ENCODE peak calls at places on chromosomes 3 and 15, in five cellular contexts. One of them, this sample, is unnamed.
A peak's percentile ranks its signal among the peaks of the same experiment; 100 is the strongest.

GRCh38 chr15:30044377-30044776 is 38.4 kb upstream of the GOLGA8J start:
- DNase-seq in GM06990: no peak
- DNase-seq in GM23338: no peak
- DNase-seq in Panc1: no peak
- DNase-seq in sigmoid colon: no peak
- DNase-seq in this sample: no peak

GRCh38 chr3:62032738-62033137 is 340.6 kb downstream of the FEZF2 start:
- DNase-seq in GM06990: no peak
- DNase-seq in GM23338: no peak
- DNase-seq in Panc1: no peak
- DNase-seq in sigmoid colon: no peak
- DNase-seq in this sample: no peak

GRCh38 chr15:62940755-62941361 is 101.7 kb upstream of the TPM1 start:
- DNase-seq in GM06990: no peak
- DNase-seq in GM23338: no peak
- DNase-seq in Panc1: no peak
- DNase-seq in sigmoid colon: peak; percentile 92
- DNase-seq in this sample: peak; percentile 89

GRCh38 chr3:116524455-116524854 is 79.2 kb upstream of the LSAMP start:
- DNase-seq in GM06990: no peak
- DNase-seq in GM23338: no peak
- DNase-seq in Panc1: no peak
- DNase-seq in sigmoid colon: no peak
- DNase-seq in this sample: no peak

GRCh38 chr3:72274511-72275295 is 489.8 kb upstream of the PROK2 start:
- DNase-seq in GM06990: no peak
- DNase-seq in GM23338: no peak
- DNase-seq in Panc1: no peak
- DNase-seq in sigmoid colon: peak; percentile 82
- DNase-seq in this sample: peak; percentile 51

GRCh38 chr3:61666615-61667320 is 105.4 kb downstream of the PTPRG start:
- DNase-seq in GM06990: no peak
- DNase-seq in GM23338: no peak
- DNase-seq in Panc1: no peak
- DNase-seq in sigmoid colon: no peak
- DNase-seq in this sample: no peak

GRCh38 chr3:3200632-3201212 is 21.2 kb upstream of the CRBN start:
- DNase-seq in GM06990: peak; percentile 14
- DNase-seq in GM23338: peak; percentile 85
- DNase-seq in Panc1: peak; percentile 33
- DNase-seq in sigmoid colon: no peak
- DNase-seq in this sample: no peak

GRCh38 chr3:127457746-127458145 is 132.8 kb downstream of the TPRA1 start:
- DNase-seq in GM06990: no peak
- DNase-seq in GM23338: no peak
- DNase-seq in Panc1: no peak
- DNase-seq in sigmoid colon: peak; percentile 33
- DNase-seq in this sample: no peak

GRCh38 chr3:194369522-194370279 is at the start of gene LRRC15:
- DNase-seq in GM06990: no peak
- DNase-seq in GM23338: peak; percentile 56
- DNase-seq in Panc1: no peak
- DNase-seq in sigmoid colon: no peak
- DNase-seq in this sample: no peak

GRCh38 chr3:141096164-141096563 is 45.0 kb downstream of the SPSB4 start:
- DNase-seq in GM06990: no peak
- DNase-seq in GM23338: no peak
- DNase-seq in Panc1: no peak
- DNase-seq in sigmoid colon: peak; percentile 13
- DNase-seq in this sample: no peak

GRCh38 chr3:117743962-117744361 is 1034.4 kb downstream of the TUSC7 start:
- DNase-seq in GM06990: no peak
- DNase-seq in GM23338: no peak
- DNase-seq in Panc1: no peak
- DNase-seq in sigmoid colon: no peak
- DNase-seq in this sample: no peak

GRCh38 chr15:70741107-70741511 is 22.2 kb downstream of the UACA start:
- DNase-seq in GM06990: no peak
- DNase-seq in GM23338: no peak
- DNase-seq in Panc1: no peak
- DNase-seq in sigmoid colon: peak; percentile 91
- DNase-seq in this sample: peak; percentile 63

GRCh38 chr15:69934607-69935006 is 163.1 kb downstream of the TLE3 start:
- DNase-seq in GM06990: no peak
- DNase-seq in GM23338: no peak
- DNase-seq in Panc1: no peak
- DNase-seq in sigmoid colon: no peak
- DNase-seq in this sample: no peak

GRCh38 chr15:87986786-87987185 is 269.8 kb downstream of the NTRK3 start:
- DNase-seq in GM06990: no peak
- DNase-seq in GM23338: no peak
- DNase-seq in Panc1: no peak
- DNase-seq in sigmoid colon: no peak
- DNase-seq in this sample: no peak

GRCh38 chr15:88115529-88116152 is 140.9 kb downstream of the NTRK3 start:
- DNase-seq in GM06990: no peak
- DNase-seq in GM23338: no peak
- DNase-seq in Panc1: no peak
- DNase-seq in sigmoid colon: no peak
- DNase-seq in this sample: no peak

GRCh38 chr15:45157056-45157455 is 27.3 kb downstream of the DUOX1 start:
- DNase-seq in GM06990: no peak
- DNase-seq in GM23338: no peak
- DNase-seq in Panc1: no peak
- DNase-seq in sigmoid colon: no peak
- DNase-seq in this sample: peak; percentile 41

GRCh38 chr15:65583701-65584100 is 27.2 kb downstream of the INTS14 start:
- DNase-seq in GM06990: peak; percentile 12
- DNase-seq in GM23338: peak; percentile 9
- DNase-seq in Panc1: no peak
- DNase-seq in sigmoid colon: no peak
- DNase-seq in this sample: no peak

GRCh38 chr3:45029661-45030060 is 3.6 kb downstream of the CLEC3B start:
- DNase-seq in GM06990: no peak
- DNase-seq in GM23338: no peak
- DNase-seq in Panc1: no peak
- DNase-seq in sigmoid colon: no peak
- DNase-seq in this sample: no peak

GRCh38 chr3:12139111-12139511 is 19.6 kb downstream of the TIMP4 start:
- DNase-seq in GM06990: no peak
- DNase-seq in GM23338: peak; percentile 64
- DNase-seq in Panc1: peak; percentile 56
- DNase-seq in sigmoid colon: no peak
- DNase-seq in this sample: no peak

GRCh38 chr3:48966367-48966766 is 23.7 kb upstream of the P4HTM start:
- DNase-seq in GM06990: no peak
- DNase-seq in GM23338: no peak
- DNase-seq in Panc1: no peak
- DNase-seq in sigmoid colon: no peak
- DNase-seq in this sample: no peak

GRCh38 chr3:81363816-81364215 is 397.6 kb downstream of the GBE1 start:
- DNase-seq in GM06990: no peak
- DNase-seq in GM23338: no peak
- DNase-seq in Panc1: no peak
- DNase-seq in sigmoid colon: no peak
- DNase-seq in this sample: no peak

GRCh38 chr15:31062310-31062964 is 39.1 kb downstream of the TRPM1 start:
- DNase-seq in GM06990: no peak
- DNase-seq in GM23338: no peak
- DNase-seq in Panc1: no peak
- DNase-seq in sigmoid colon: no peak
- DNase-seq in this sample: no peak

GRCh38 chr15:61575597-61575996 is 346.5 kb upstream of the RORA start:
- DNase-seq in GM06990: no peak
- DNase-seq in GM23338: no peak
- DNase-seq in Panc1: no peak
- DNase-seq in sigmoid colon: no peak
- DNase-seq in this sample: no peak

GRCh38 chr3:58607816-58608215 is 30.6 kb upstream of the FAM107A start:
- DNase-seq in GM06990: no peak
- DNase-seq in GM23338: no peak
- DNase-seq in Panc1: no peak
- DNase-seq in sigmoid colon: no peak
- DNase-seq in this sample: no peak
- TF ChIP-seq CTCF in GM06990: no peak
- TF ChIP-seq CTCF in GM23338: no peak
- TF ChIP-seq CTCF in Panc1: no peak
- TF ChIP-seq CTCF in sigmoid colon: no peak
- TF ChIP-seq CTCF in this sample: no peak

GRCh38 chr3:150544040-150544439 is 2.3 kb downstream of the SERP1 start:
- DNase-seq in GM06990: no peak
- DNase-seq in GM23338: no peak
- DNase-seq in Panc1: no peak
- DNase-seq in sigmoid colon: no peak
- DNase-seq in this sample: peak; percentile 26
- H3K4me3 ChIP-seq in GM06990: peak overlapping the region; percentile 38
- H3K4me3 ChIP-seq in GM23338: no peak overlapping the region
- H3K4me3 ChIP-seq in Panc1: no peak overlapping the region
- H3K4me3 ChIP-seq in sigmoid colon: no peak overlapping the region
- H3K4me3 ChIP-seq in this sample: peak overlapping the region; percentile 87

DNA sequence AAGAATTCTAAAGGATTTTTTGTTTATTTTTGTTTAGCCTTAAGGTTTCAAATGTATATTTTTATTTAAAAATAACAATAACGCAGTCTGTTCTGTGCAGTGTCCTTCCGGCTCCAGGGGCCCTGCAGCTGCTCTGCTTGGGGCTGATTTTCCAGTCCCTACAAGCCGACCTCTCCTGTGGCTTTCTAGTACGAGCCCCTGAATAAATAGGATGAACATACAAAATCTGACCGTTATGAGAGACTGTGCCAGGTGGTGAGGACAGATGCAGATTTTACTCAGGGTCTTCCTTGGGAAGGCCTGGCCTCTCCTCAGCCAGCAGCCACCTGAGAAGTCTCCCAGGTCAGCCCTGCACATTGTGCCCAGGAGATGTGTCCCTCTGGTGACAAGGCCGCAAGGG is 59.2 kb upstream of the ADAMTS17 start:
- DNase-seq in GM06990: no peak
- DNase-seq in GM23338: no peak
- DNase-seq in Panc1: no peak
- DNase-seq in sigmoid colon: no peak
- DNase-seq in this sample: no peak
- TF ChIP-seq CTCF in GM06990: no peak
- TF ChIP-seq CTCF in GM23338: no peak
- TF ChIP-seq CTCF in Panc1: no peak
- TF ChIP-seq CTCF in sigmoid colon: no peak
- TF ChIP-seq CTCF in this sample: no peak

GRCh38 chr3:27728195-27729087 is 6.3 kb upstream of the EOMES start:
- DNase-seq in GM06990: no peak
- DNase-seq in GM23338: peak; percentile 96
- DNase-seq in Panc1: no peak
- DNase-seq in sigmoid colon: no peak
- DNase-seq in this sample: no peak
- H3K4me3 ChIP-seq in GM06990: no peak overlapping the region
- H3K4me3 ChIP-seq in GM23338: peak overlapping the region; percentile 54
- H3K4me3 ChIP-seq in Panc1: no peak overlapping the region
- H3K4me3 ChIP-seq in sigmoid colon: no peak overlapping the region
- H3K4me3 ChIP-seq in this sample: no peak overlapping the region

GRCh38 chr3:86969500-86970189 is 21.3 kb downstream of the VGLL3 start:
- DNase-seq in GM06990: no peak
- DNase-seq in GM23338: peak; percentile 84
- DNase-seq in Panc1: no peak
- DNase-seq in sigmoid colon: no peak
- DNase-seq in this sample: no peak

GRCh38 chr3:86976206-86976605 is 14.7 kb downstream of the VGLL3 start:
- DNase-seq in GM06990: no peak
- DNase-seq in GM23338: no peak
- DNase-seq in Panc1: no peak
- DNase-seq in sigmoid colon: no peak
- DNase-seq in this sample: no peak

GRCh38 chr3:86978111-86978528 is 12.8 kb downstream of the VGLL3 start:
- DNase-seq in GM06990: no peak
- DNase-seq in GM23338: no peak
- DNase-seq in Panc1: no peak
- DNase-seq in sigmoid colon: peak; percentile 79
- DNase-seq in this sample: no peak

GRCh38 chr3:86968224-86968932 is 22.6 kb downstream of the VGLL3 start:
- DNase-seq in GM06990: no peak
- DNase-seq in GM23338: no peak
- DNase-seq in Panc1: no peak
- DNase-seq in sigmoid colon: no peak
- DNase-seq in this sample: no peak

DNA sequence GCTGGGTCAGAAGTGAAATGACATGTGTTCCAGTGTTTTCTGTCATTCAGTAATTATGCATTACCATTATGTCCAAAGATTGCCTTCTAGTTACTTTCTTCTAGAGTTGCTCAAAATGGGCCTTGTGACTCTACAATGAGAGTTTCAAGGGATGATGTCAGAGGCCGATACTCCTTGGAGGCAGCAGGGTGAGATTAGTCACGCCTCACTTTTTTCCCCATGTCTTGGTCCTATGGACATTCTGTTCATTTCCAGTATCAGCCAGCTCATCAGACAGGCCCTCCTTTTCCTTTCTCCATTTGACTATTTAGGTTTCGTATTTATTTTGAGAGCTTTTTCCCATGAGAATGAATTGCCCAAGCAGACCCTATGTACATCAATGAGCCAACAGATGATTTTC is 17.5 kb downstream of the VGLL3 start:
- DNase-seq in GM06990: no peak
- DNase-seq in GM23338: no peak
- DNase-seq in Panc1: no peak
- DNase-seq in sigmoid colon: no peak
- DNase-seq in this sample: peak; percentile 73
- TF ChIP-seq CTCF in GM06990: no peak
- TF ChIP-seq CTCF in GM23338: no peak
- TF ChIP-seq CTCF in Panc1: no peak
- TF ChIP-seq CTCF in sigmoid colon: no peak
- TF ChIP-seq CTCF in this sample: no peak

GRCh38 chr3:110301781-110302180 is 769.8 kb upstream of the NECTIN3 start:
- DNase-seq in GM06990: no peak
- DNase-seq in GM23338: no peak
- DNase-seq in Panc1: no peak
- DNase-seq in sigmoid colon: no peak
- DNase-seq in this sample: no peak

GRCh38 chr3:110293660-110294059 is 778.0 kb upstream of the NECTIN3 start:
- DNase-seq in GM06990: no peak
- DNase-seq in GM23338: no peak
- DNase-seq in Panc1: no peak
- DNase-seq in sigmoid colon: no peak
- DNase-seq in this sample: no peak

GRCh38 chr3:110292102-110292501 is 779.5 kb upstream of the NECTIN3 start:
- DNase-seq in GM06990: no peak
- DNase-seq in GM23338: no peak
- DNase-seq in Panc1: no peak
- DNase-seq in sigmoid colon: no peak
- DNase-seq in this sample: no peak

DNA sequence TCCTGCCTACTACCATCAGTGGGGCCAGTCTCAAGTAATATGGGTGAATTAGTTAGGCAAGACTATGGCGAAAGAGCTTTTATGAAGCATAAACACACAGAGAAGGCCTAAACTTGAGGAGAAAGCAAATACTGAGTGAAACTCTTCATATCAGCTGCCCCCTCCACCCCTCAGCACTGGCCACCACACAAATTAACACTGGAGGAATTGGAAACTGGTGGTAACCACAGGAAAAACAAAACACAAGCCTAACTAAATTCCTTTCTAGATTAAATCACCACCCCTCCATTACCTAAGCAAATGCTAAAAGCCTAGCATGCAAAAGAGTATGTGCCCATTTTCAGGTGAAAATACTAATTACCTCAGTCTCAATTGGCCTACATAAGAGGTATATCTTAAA is 774.7 kb upstream of the NECTIN3 start:
- DNase-seq in GM06990: no peak
- DNase-seq in GM23338: no peak
- DNase-seq in Panc1: no peak
- DNase-seq in sigmoid colon: no peak
- DNase-seq in this sample: no peak
- H3K4me3 ChIP-seq in GM06990: no peak overlapping the region
- H3K4me3 ChIP-seq in GM23338: no peak overlapping the region
- H3K4me3 ChIP-seq in Panc1: no peak overlapping the region
- H3K4me3 ChIP-seq in sigmoid colon: no peak overlapping the region
- H3K4me3 ChIP-seq in this sample: no peak overlapping the region